ENCODE peak calls at places on chromosomes 3 and 15, in five cellular contexts. D is body of pancreas, O is aorta, I is H1, Z is astrocyte. B is an unnamed sample.

GRCh38 chr15:98635848-98636247 is 12.5 kb upstream of the IGF1R start:
- DNase-seq in D (no peak), O (no peak), I (no peak), Z (no peak), B (peak; percentile 32)

GRCh38 chr3:58269356-58269755 is 31.8 kb downstream of the ABHD6 start:
- DNase-seq in D (no peak), O (no peak), I (no peak), Z (no peak), B (no peak)

GRCh38 chr3:123338021-123338619 is 110.8 kb downstream of the ADCY5 start:
- DNase-seq in D (peak; percentile 46), O (no peak), I (no peak), Z (no peak), B (no peak)

GRCh38 chr15:101133751-101134261 is 118.0 kb downstream of the CHSY1 start:
- DNase-seq in D (no peak), O (peak; percentile 46), I (no peak), Z (no peak), B (no peak)

GRCh38 chr3:69200384-69201068 is 78.1 kb upstream of the LMOD3 start:
- DNase-seq in D (peak; percentile 46), O (no peak), I (no peak), Z (peak; percentile 59), B (no peak)

GRCh38 chr3:32435911-32436815 is 44.5 kb downstream of the CMTM7 start:
- DNase-seq in D (no peak), O (no peak), I (no peak), Z (no peak), B (no peak)

GRCh38 chr15:25244731-25245585 is 193.9 kb downstream of the UBE3A start:
- DNase-seq in D (peak; percentile 3), O (peak; percentile 27), I (no peak), Z (no peak), B (peak; percentile 3)

GRCh38 chr15:62920569-62921502 is 121.7 kb upstream of the TPM1 start:
- DNase-seq in D (no peak), O (no peak), I (no peak), Z (peak; percentile 53), B (no peak)

GRCh38 chr3:127404614-127405598 is 117.1 kb upstream of the PRR20G start:
- DNase-seq in D (no peak), O (peak; percentile 33), I (no peak), Z (no peak), B (no peak)

GRCh38 chr15:27124287-27124830 is 153.4 kb downstream of the GABRG3 start:
- DNase-seq in D (no peak), O (no peak), I (no peak), Z (peak; percentile 65), B (no peak)

GRCh38 chr3:48267782-48268181 is 26.9 kb downstream of the ZNF589 start:
- DNase-seq in D (no peak), O (no peak), I (no peak), Z (no peak), B (no peak)
- H3K27ac ChIP-seq in D (no peak overlapping the region), O (no peak overlapping the region), I (no peak overlapping the region), Z (no peak overlapping the region), B (peak overlapping the region; percentile 71)

GRCh38 chr15:67146875-67147381 is 81.5 kb downstream of the SMAD3 start:
- DNase-seq in D (no peak), O (peak; percentile 53), I (no peak), Z (peak; percentile 93), B (no peak)
- H3K27ac ChIP-seq in D (peak overlapping the region; percentile 23), O (peak overlapping the region; percentile 41), I (no peak overlapping the region), Z (peak overlapping the region; percentile 97), B (peak overlapping the region; percentile 41)

GRCh38 chr3:150269526-150269925 is 138.6 kb upstream of the TSC22D2 start:
- DNase-seq in D (no peak), O (no peak), I (no peak), Z (no peak), B (no peak)
- H3K27ac ChIP-seq in D (no peak overlapping the region), O (no peak overlapping the region), I (no peak overlapping the region), Z (no peak overlapping the region), B (no peak overlapping the region)

GRCh38 chr3:167067844-167068161 is 312.3 kb downstream of the ZBBX start:
- DNase-seq in D (no peak), O (no peak), I (no peak), Z (no peak), B (no peak)
- H3K27ac ChIP-seq in D (no peak overlapping the region), O (no peak overlapping the region), I (no peak overlapping the region), Z (no peak overlapping the region), B (no peak overlapping the region)

GRCh38 chr3:100086401-100086800 is 27.9 kb downstream of the FILIP1L start:
- DNase-seq in D (no peak), O (no peak), I (no peak), Z (no peak), B (no peak)
- H3K27ac ChIP-seq in D (no peak overlapping the region), O (no peak overlapping the region), I (no peak overlapping the region), Z (peak overlapping the region; percentile 19), B (no peak overlapping the region)

DNA sequence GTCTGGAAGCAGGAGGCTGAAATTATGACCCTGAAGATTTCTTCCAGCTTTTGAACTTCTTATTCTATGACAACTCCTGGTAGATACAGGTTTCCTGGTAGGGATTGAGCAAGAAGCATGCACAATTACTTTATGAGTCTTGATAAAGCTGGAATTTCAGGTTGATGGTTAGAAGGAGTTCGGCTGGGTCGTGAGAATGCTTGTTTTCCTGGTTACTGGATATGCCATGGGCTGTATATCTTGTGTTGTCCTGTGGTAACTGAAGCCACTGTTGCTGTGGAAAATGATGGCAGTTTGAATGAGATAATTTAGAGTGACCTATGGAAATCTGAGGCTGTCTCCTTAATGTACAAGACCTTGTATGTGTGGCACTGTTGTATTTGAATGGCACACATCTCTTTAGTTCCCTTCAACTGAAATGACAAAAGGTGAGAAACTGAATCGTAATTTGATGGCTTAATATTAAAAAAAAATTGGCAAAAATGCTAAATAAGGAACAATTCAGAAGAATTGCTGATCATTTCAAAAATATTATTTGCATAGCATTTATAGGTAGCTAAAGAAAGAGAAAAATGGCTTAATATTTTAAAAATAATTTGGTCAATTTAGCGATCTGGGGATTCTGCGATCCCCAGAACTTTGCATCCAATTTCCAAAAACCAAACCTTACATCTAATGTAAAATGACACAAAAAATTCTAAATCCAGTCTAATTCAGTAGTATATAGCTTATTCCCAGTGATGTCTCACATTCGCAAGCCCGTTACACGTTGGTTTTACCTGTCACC is 1.1 kb upstream of the UBE2E1 start:
- DNase-seq in D (no peak), O (no peak), I (no peak), Z (no peak), B (no peak)
- H3K27ac ChIP-seq in D (no peak overlapping the region), O (no peak overlapping the region), I (no peak overlapping the region), Z (no peak overlapping the region), B (peak overlapping the region; percentile 6)